ENCODE peak calls at places on chromosomes 11 and 22, in nine cellular contexts. One of them, this sample, is unnamed. For H3K4me1, the result is how much of the 10 kb centered on the place peaks cover.

GRCh38 chr11:115505165-115505564 is 950 bp upstream of the CADM1 start:
- DNase-seq in GM23338: peak
- DNase-seq in naive thymus-derived CD4-positive, alpha-beta T cell: no peak
- DNase-seq in heart left ventricle: no peak
- DNase-seq in body of pancreas: peak
- DNase-seq in colonic mucosa: no peak
- DNase-seq in kidney: peak
- DNase-seq in CD8-positive, alpha-beta memory T cell: no peak
- DNase-seq in pancreas: peak
- DNase-seq in this sample: no peak

GRCh38 chr11:108220721-108221346 is 1.6 kb downstream of the NPAT start:
- DNase-seq in GM23338: no peak
- DNase-seq in naive thymus-derived CD4-positive, alpha-beta T cell: no peak
- DNase-seq in heart left ventricle: no peak
- DNase-seq in body of pancreas: no peak
- DNase-seq in colonic mucosa: no peak
- DNase-seq in kidney: no peak
- DNase-seq in CD8-positive, alpha-beta memory T cell: no peak
- DNase-seq in pancreas: no peak
- DNase-seq in this sample: no peak

GRCh38 chr11:103055174-103055890 is 36.6 kb downstream of the DCUN1D5 start:
- DNase-seq in GM23338: peak
- DNase-seq in naive thymus-derived CD4-positive, alpha-beta T cell: peak
- DNase-seq in heart left ventricle: no peak
- DNase-seq in body of pancreas: no peak
- DNase-seq in colonic mucosa: no peak
- DNase-seq in kidney: no peak
- DNase-seq in CD8-positive, alpha-beta memory T cell: no peak
- DNase-seq in pancreas: no peak
- DNase-seq in this sample: no peak

GRCh38 chr11:25860677-25861445 is 471.1 kb upstream of the ANO3 start:
- DNase-seq in GM23338: no peak
- DNase-seq in naive thymus-derived CD4-positive, alpha-beta T cell: no peak
- DNase-seq in heart left ventricle: no peak
- DNase-seq in body of pancreas: no peak
- DNase-seq in colonic mucosa: peak
- DNase-seq in kidney: no peak
- DNase-seq in CD8-positive, alpha-beta memory T cell: no peak
- DNase-seq in pancreas: no peak
- DNase-seq in this sample: no peak

GRCh38 chr11:126991596-126991995 is 9.0 kb downstream of the KIRREL3 start:
- DNase-seq in GM23338: no peak
- DNase-seq in naive thymus-derived CD4-positive, alpha-beta T cell: no peak
- DNase-seq in heart left ventricle: no peak
- DNase-seq in body of pancreas: no peak
- DNase-seq in colonic mucosa: no peak
- DNase-seq in kidney: no peak
- DNase-seq in CD8-positive, alpha-beta memory T cell: no peak
- DNase-seq in pancreas: no peak
- DNase-seq in this sample: no peak

GRCh38 chr11:83278351-83278750 is 7.8 kb downstream of the CCDC90B start:
- DNase-seq in GM23338: no peak
- DNase-seq in naive thymus-derived CD4-positive, alpha-beta T cell: no peak
- DNase-seq in heart left ventricle: no peak
- DNase-seq in body of pancreas: no peak
- DNase-seq in colonic mucosa: no peak
- DNase-seq in kidney: no peak
- DNase-seq in CD8-positive, alpha-beta memory T cell: no peak
- DNase-seq in pancreas: no peak
- DNase-seq in this sample: no peak

GRCh38 chr22:38411016-38411415 is 44.0 kb downstream of the KCNJ4 start:
- DNase-seq in GM23338: no peak
- DNase-seq in naive thymus-derived CD4-positive, alpha-beta T cell: no peak
- DNase-seq in heart left ventricle: no peak
- DNase-seq in body of pancreas: no peak
- DNase-seq in colonic mucosa: peak
- DNase-seq in kidney: peak
- DNase-seq in CD8-positive, alpha-beta memory T cell: no peak
- DNase-seq in pancreas: no peak
- DNase-seq in this sample: no peak

GRCh38 chr11:44989831-44990566 is 39.3 kb upstream of the TP53I11 start:
- DNase-seq in GM23338: no peak
- DNase-seq in naive thymus-derived CD4-positive, alpha-beta T cell: no peak
- DNase-seq in heart left ventricle: peak
- DNase-seq in body of pancreas: peak
- DNase-seq in colonic mucosa: no peak
- DNase-seq in kidney: no peak
- DNase-seq in CD8-positive, alpha-beta memory T cell: no peak
- DNase-seq in pancreas: peak
- DNase-seq in this sample: peak

GRCh38 chr11:9461760-9462134 is 935 bp downstream of the ZNF143 start:
- DNase-seq in GM23338: no peak
- DNase-seq in naive thymus-derived CD4-positive, alpha-beta T cell: peak
- DNase-seq in heart left ventricle: no peak
- DNase-seq in body of pancreas: no peak
- DNase-seq in colonic mucosa: no peak
- DNase-seq in kidney: no peak
- DNase-seq in CD8-positive, alpha-beta memory T cell: no peak
- DNase-seq in pancreas: no peak
- DNase-seq in this sample: no peak

GRCh38 chr22:50076646-50077624 is 8.3 kb downstream of the MLC1 start:
- DNase-seq in GM23338: no peak
- DNase-seq in naive thymus-derived CD4-positive, alpha-beta T cell: no peak
- DNase-seq in heart left ventricle: no peak
- DNase-seq in body of pancreas: no peak
- DNase-seq in colonic mucosa: no peak
- DNase-seq in kidney: peak
- DNase-seq in CD8-positive, alpha-beta memory T cell: no peak
- DNase-seq in pancreas: peak
- DNase-seq in this sample: no peak

DNA sequence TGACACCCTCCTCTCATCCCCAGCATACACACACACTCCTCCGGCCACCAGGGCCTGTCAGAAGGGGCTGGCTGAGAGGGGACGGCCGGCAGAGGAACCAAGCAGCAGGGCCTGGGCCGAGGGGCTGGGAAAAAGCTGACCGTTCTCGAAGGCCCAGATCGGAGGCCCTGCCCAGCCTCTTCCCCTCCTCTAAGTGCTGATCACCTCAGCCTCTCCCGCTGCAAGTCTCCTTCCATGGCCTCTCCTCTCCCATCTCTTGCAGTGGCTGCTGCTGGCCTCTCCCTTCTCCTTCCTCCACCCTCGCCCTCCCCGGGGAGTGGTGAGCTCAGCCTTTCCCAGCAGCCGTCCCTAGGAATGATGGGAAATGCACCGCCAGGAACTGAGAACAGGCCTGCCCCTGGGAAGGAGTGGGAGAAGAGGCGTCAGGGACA is 39.6 kb downstream of the ARRB1 start:
- DNase-seq in GM23338: no peak
- DNase-seq in naive thymus-derived CD4-positive, alpha-beta T cell: no peak
- DNase-seq in heart left ventricle: peak
- DNase-seq in body of pancreas: peak
- DNase-seq in colonic mucosa: peak
- DNase-seq in kidney: peak
- DNase-seq in CD8-positive, alpha-beta memory T cell: no peak
- DNase-seq in pancreas: peak
- DNase-seq in this sample: peak
- H3K4me3 ChIP-seq in GM23338: no peak
- H3K4me3 ChIP-seq in naive thymus-derived CD4-positive, alpha-beta T cell: no peak
- H3K4me3 ChIP-seq in heart left ventricle: peak
- H3K4me3 ChIP-seq in body of pancreas: no peak
- H3K4me3 ChIP-seq in colonic mucosa: peak
- H3K4me3 ChIP-seq in kidney: no peak
- H3K4me3 ChIP-seq in CD8-positive, alpha-beta memory T cell: no peak
- H3K4me3 ChIP-seq in pancreas: no peak
- H3K4me3 ChIP-seq in this sample: peak

GRCh38 chr11:12810497-12810896 is 136.3 kb downstream of the TEAD1 start:
- DNase-seq in GM23338: no peak
- DNase-seq in naive thymus-derived CD4-positive, alpha-beta T cell: no peak
- DNase-seq in heart left ventricle: no peak
- DNase-seq in body of pancreas: no peak
- DNase-seq in colonic mucosa: no peak
- DNase-seq in kidney: no peak
- DNase-seq in CD8-positive, alpha-beta memory T cell: no peak
- DNase-seq in pancreas: no peak
- DNase-seq in this sample: no peak

GRCh38 chr11:12815150-12815523 is 140.9 kb downstream of the TEAD1 start:
- DNase-seq in GM23338: no peak
- DNase-seq in naive thymus-derived CD4-positive, alpha-beta T cell: no peak
- DNase-seq in heart left ventricle: no peak
- DNase-seq in body of pancreas: no peak
- DNase-seq in colonic mucosa: no peak
- DNase-seq in kidney: no peak
- DNase-seq in CD8-positive, alpha-beta memory T cell: no peak
- DNase-seq in pancreas: no peak
- DNase-seq in this sample: no peak

GRCh38 chr11:12811861-12812260 is 137.6 kb downstream of the TEAD1 start:
- DNase-seq in GM23338: no peak
- DNase-seq in naive thymus-derived CD4-positive, alpha-beta T cell: no peak
- DNase-seq in heart left ventricle: no peak
- DNase-seq in body of pancreas: no peak
- DNase-seq in colonic mucosa: no peak
- DNase-seq in kidney: no peak
- DNase-seq in CD8-positive, alpha-beta memory T cell: no peak
- DNase-seq in pancreas: no peak
- DNase-seq in this sample: no peak

GRCh38 chr11:12813371-12814225 is 139.4 kb downstream of the TEAD1 start:
- DNase-seq in GM23338: no peak
- DNase-seq in naive thymus-derived CD4-positive, alpha-beta T cell: no peak
- DNase-seq in heart left ventricle: peak
- DNase-seq in body of pancreas: no peak
- DNase-seq in colonic mucosa: peak
- DNase-seq in kidney: peak
- DNase-seq in CD8-positive, alpha-beta memory T cell: no peak
- DNase-seq in pancreas: no peak
- DNase-seq in this sample: no peak

DNA sequence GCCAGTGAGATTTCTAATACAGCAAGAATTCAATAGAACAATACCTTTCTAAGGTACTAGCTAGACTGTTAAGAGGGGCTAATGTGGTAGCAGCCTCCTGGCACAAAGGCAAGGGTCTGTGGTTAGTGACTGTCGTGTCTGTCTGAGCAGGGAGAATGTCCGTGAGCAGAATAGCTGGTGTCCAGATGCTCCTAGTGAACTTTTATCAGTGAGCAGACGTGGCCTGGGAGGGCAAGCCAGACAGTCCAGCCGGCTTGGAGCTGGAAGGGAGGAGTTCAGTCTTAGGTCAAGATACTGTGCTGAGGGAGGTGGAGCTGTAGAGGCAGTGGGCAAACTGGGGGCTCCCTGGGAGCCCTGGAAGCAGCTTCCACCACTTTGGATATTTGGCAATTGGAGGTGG is 138.6 kb downstream of the TEAD1 start:
- DNase-seq in GM23338: no peak
- DNase-seq in naive thymus-derived CD4-positive, alpha-beta T cell: no peak
- DNase-seq in heart left ventricle: no peak
- DNase-seq in body of pancreas: no peak
- DNase-seq in colonic mucosa: no peak
- DNase-seq in kidney: no peak
- DNase-seq in CD8-positive, alpha-beta memory T cell: no peak
- DNase-seq in pancreas: no peak
- DNase-seq in this sample: no peak
- H3K4me1 ChIP-seq in GM23338: under half
- H3K4me1 ChIP-seq in naive thymus-derived CD4-positive, alpha-beta T cell: under half
- H3K4me1 ChIP-seq in heart left ventricle: under half
- H3K4me1 ChIP-seq in body of pancreas: under half
- H3K4me1 ChIP-seq in colonic mucosa: under half
- H3K4me1 ChIP-seq in kidney: under half
- H3K4me1 ChIP-seq in CD8-positive, alpha-beta memory T cell: under half
- H3K4me1 ChIP-seq in pancreas: under half
- H3K4me1 ChIP-seq in this sample: half or more

GRCh38 chr22:32050678-32051515 is 7.8 kb downstream of the SLC5A1 start:
- DNase-seq in GM23338: peak
- DNase-seq in naive thymus-derived CD4-positive, alpha-beta T cell: no peak
- DNase-seq in heart left ventricle: no peak
- DNase-seq in body of pancreas: peak
- DNase-seq in colonic mucosa: no peak
- DNase-seq in kidney: peak
- DNase-seq in CD8-positive, alpha-beta memory T cell: peak
- DNase-seq in pancreas: no peak
- DNase-seq in this sample: no peak

GRCh38 chr22:32053165-32053755 is 10.2 kb downstream of the SLC5A1 start:
- DNase-seq in GM23338: no peak
- DNase-seq in naive thymus-derived CD4-positive, alpha-beta T cell: no peak
- DNase-seq in heart left ventricle: no peak
- DNase-seq in body of pancreas: no peak
- DNase-seq in colonic mucosa: no peak
- DNase-seq in kidney: no peak
- DNase-seq in CD8-positive, alpha-beta memory T cell: no peak
- DNase-seq in pancreas: no peak
- DNase-seq in this sample: no peak

GRCh38 chr22:32052259-32052658 is 9.2 kb downstream of the SLC5A1 start:
- DNase-seq in GM23338: no peak
- DNase-seq in naive thymus-derived CD4-positive, alpha-beta T cell: no peak
- DNase-seq in heart left ventricle: no peak
- DNase-seq in body of pancreas: no peak
- DNase-seq in colonic mucosa: no peak
- DNase-seq in kidney: no peak
- DNase-seq in CD8-positive, alpha-beta memory T cell: no peak
- DNase-seq in pancreas: no peak
- DNase-seq in this sample: no peak

GRCh38 chr22:32058656-32059280 is 15.7 kb downstream of the SLC5A1 start:
- DNase-seq in GM23338: peak
- DNase-seq in naive thymus-derived CD4-positive, alpha-beta T cell: no peak
- DNase-seq in heart left ventricle: peak
- DNase-seq in body of pancreas: no peak
- DNase-seq in colonic mucosa: no peak
- DNase-seq in kidney: no peak
- DNase-seq in CD8-positive, alpha-beta memory T cell: no peak
- DNase-seq in pancreas: no peak
- DNase-seq in this sample: no peak

GRCh38 chr22:32055069-32055468 is 12.0 kb downstream of the SLC5A1 start:
- DNase-seq in GM23338: no peak
- DNase-seq in naive thymus-derived CD4-positive, alpha-beta T cell: no peak
- DNase-seq in heart left ventricle: no peak
- DNase-seq in body of pancreas: no peak
- DNase-seq in colonic mucosa: no peak
- DNase-seq in kidney: no peak
- DNase-seq in CD8-positive, alpha-beta memory T cell: no peak
- DNase-seq in pancreas: no peak
- DNase-seq in this sample: no peak
- H3K4me3 ChIP-seq in GM23338: no peak
- H3K4me3 ChIP-seq in naive thymus-derived CD4-positive, alpha-beta T cell: no peak
- H3K4me3 ChIP-seq in heart left ventricle: no peak
- H3K4me3 ChIP-seq in body of pancreas: no peak
- H3K4me3 ChIP-seq in colonic mucosa: no peak
- H3K4me3 ChIP-seq in kidney: no peak
- H3K4me3 ChIP-seq in CD8-positive, alpha-beta memory T cell: no peak
- H3K4me3 ChIP-seq in pancreas: no peak
- H3K4me3 ChIP-seq in this sample: no peak

DNA sequence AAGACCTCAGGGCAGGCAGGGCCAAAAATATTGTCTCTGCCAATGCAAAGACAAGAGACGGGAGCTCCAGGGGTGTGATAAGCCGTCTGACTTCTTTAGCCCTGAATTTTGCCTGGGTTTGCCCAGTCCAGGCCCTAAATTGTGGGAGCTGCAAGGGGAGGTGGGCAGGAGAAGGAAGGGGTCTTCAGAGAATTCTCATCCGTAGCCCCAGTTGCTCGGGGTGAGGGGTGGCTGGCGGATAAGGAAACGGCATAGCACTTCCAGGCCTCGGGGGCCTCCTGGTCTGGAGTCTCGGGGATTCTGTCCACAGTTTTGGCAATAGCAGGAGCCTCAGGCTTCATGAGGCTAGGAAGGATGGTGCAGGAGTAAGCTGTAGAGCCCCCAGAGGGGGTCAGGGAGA is 7.4 kb downstream of the CD5 start:
- DNase-seq in GM23338: no peak
- DNase-seq in naive thymus-derived CD4-positive, alpha-beta T cell: no peak
- DNase-seq in heart left ventricle: no peak
- DNase-seq in body of pancreas: no peak
- DNase-seq in colonic mucosa: no peak
- DNase-seq in kidney: no peak
- DNase-seq in CD8-positive, alpha-beta memory T cell: no peak
- DNase-seq in pancreas: no peak
- DNase-seq in this sample: no peak
- H3K4me1 ChIP-seq in GM23338: under half
- H3K4me1 ChIP-seq in naive thymus-derived CD4-positive, alpha-beta T cell: half or more
- H3K4me1 ChIP-seq in heart left ventricle: under half
- H3K4me1 ChIP-seq in body of pancreas: under half
- H3K4me1 ChIP-seq in colonic mucosa: under half
- H3K4me1 ChIP-seq in kidney: under half
- H3K4me1 ChIP-seq in CD8-positive, alpha-beta memory T cell: half or more
- H3K4me1 ChIP-seq in pancreas: under half
- H3K4me1 ChIP-seq in this sample: under half

This sample was measured in left ventricle myocardium inferior.